ENCODE peak calls at places on chromosomes 4 and X, in six cellular contexts. One of them, this sample, is unnamed.

GRCh38 chr4:103718993-103719319 is 829 bp downstream of the TACR3 start:
- DNase-seq in HCT116: no peak
- DNase-seq in tibial nerve: no peak
- DNase-seq in transverse colon: no peak
- DNase-seq in CD4-positive, alpha-beta T cell: no peak
- DNase-seq in right lobe of liver: no peak
- DNase-seq in this sample: no peak

GRCh38 chrX:53255738-53256191 is 25.6 kb downstream of the IQSEC2 start:
- DNase-seq in HCT116: no peak
- DNase-seq in tibial nerve: no peak
- DNase-seq in right lobe of liver: no peak
- DNase-seq in CD4-positive, alpha-beta T cell: no peak
- DNase-seq in transverse colon: no peak
- DNase-seq in this sample: no peak

GRCh38 chr4:168558587-168558986 is 61.7 kb downstream of the PALLD start:
- DNase-seq in transverse colon: no peak
- DNase-seq in CD4-positive, alpha-beta T cell: no peak
- DNase-seq in HCT116: no peak
- DNase-seq in tibial nerve: no peak
- DNase-seq in right lobe of liver: no peak
- DNase-seq in this sample: peak

GRCh38 chrX:14027511-14028019 is 2.1 kb downstream of the GEMIN8 start:
- DNase-seq in CD4-positive, alpha-beta T cell: no peak
- DNase-seq in HCT116: no peak
- DNase-seq in right lobe of liver: no peak
- DNase-seq in tibial nerve: no peak
- DNase-seq in transverse colon: no peak
- DNase-seq in this sample: peak

GRCh38 chrX:17744896-17745523 is 7.7 kb downstream of the SCML1 start:
- DNase-seq in HCT116: no peak
- DNase-seq in tibial nerve: no peak
- DNase-seq in CD4-positive, alpha-beta T cell: no peak
- DNase-seq in right lobe of liver: no peak
- DNase-seq in transverse colon: no peak
- DNase-seq in this sample: no peak

GRCh38 chr4:116055857-116056827 is 942.7 kb upstream of the NDST4 start:
- DNase-seq in transverse colon: no peak
- DNase-seq in right lobe of liver: no peak
- DNase-seq in HCT116: peak
- DNase-seq in CD4-positive, alpha-beta T cell: no peak
- DNase-seq in tibial nerve: no peak
- DNase-seq in this sample: no peak

GRCh38 chr4:36761625-36762024 is 480.2 kb downstream of the DTHD1 start:
- DNase-seq in transverse colon: no peak
- DNase-seq in CD4-positive, alpha-beta T cell: no peak
- DNase-seq in tibial nerve: no peak
- DNase-seq in right lobe of liver: no peak
- DNase-seq in HCT116: no peak
- DNase-seq in this sample: no peak

GRCh38 chr4:89836897-89837384 is at the start of gene SNCA:
- DNase-seq in tibial nerve: peak
- DNase-seq in right lobe of liver: peak
- DNase-seq in transverse colon: peak
- DNase-seq in HCT116: no peak
- DNase-seq in CD4-positive, alpha-beta T cell: no peak
- DNase-seq in this sample: peak

GRCh38 chr4:154618708-154619315 is 6.4 kb upstream of the FGG start:
- DNase-seq in transverse colon: peak
- DNase-seq in tibial nerve: peak
- DNase-seq in right lobe of liver: peak
- DNase-seq in CD4-positive, alpha-beta T cell: peak
- DNase-seq in HCT116: peak
- DNase-seq in this sample: no peak

GRCh38 chrX:13440166-13440565 is 120.3 kb upstream of the ATXN3L start:
- DNase-seq in tibial nerve: no peak
- DNase-seq in CD4-positive, alpha-beta T cell: no peak
- DNase-seq in HCT116: no peak
- DNase-seq in right lobe of liver: no peak
- DNase-seq in transverse colon: no peak
- DNase-seq in this sample: no peak

GRCh38 chrX:33195698-33196097 is 15.7 kb downstream of the DMD start:
- DNase-seq in tibial nerve: no peak
- DNase-seq in right lobe of liver: no peak
- DNase-seq in CD4-positive, alpha-beta T cell: no peak
- DNase-seq in HCT116: no peak
- DNase-seq in transverse colon: no peak
- DNase-seq in this sample: no peak

GRCh38 chr4:85132570-85132969 is 166.1 kb upstream of the WDFY3 start:
- DNase-seq in tibial nerve: no peak
- DNase-seq in CD4-positive, alpha-beta T cell: no peak
- DNase-seq in transverse colon: no peak
- DNase-seq in HCT116: no peak
- DNase-seq in right lobe of liver: no peak
- DNase-seq in this sample: no peak

GRCh38 chr4:30719363-30720020 is 677 bp upstream of the PCDH7 start:
- DNase-seq in HCT116: no peak
- DNase-seq in right lobe of liver: no peak
- DNase-seq in tibial nerve: no peak
- DNase-seq in transverse colon: peak
- DNase-seq in CD4-positive, alpha-beta T cell: no peak
- DNase-seq in this sample: peak

GRCh38 chrX:15384304-15384703 is at the start of gene VEGFD:
- DNase-seq in tibial nerve: no peak
- DNase-seq in right lobe of liver: no peak
- DNase-seq in transverse colon: no peak
- DNase-seq in CD4-positive, alpha-beta T cell: no peak
- DNase-seq in HCT116: no peak
- DNase-seq in this sample: no peak

GRCh38 chrX:133254666-133255065 is 36.5 kb upstream of the TFDP3 start:
- DNase-seq in right lobe of liver: no peak
- DNase-seq in HCT116: no peak
- DNase-seq in CD4-positive, alpha-beta T cell: no peak
- DNase-seq in tibial nerve: no peak
- DNase-seq in transverse colon: no peak
- DNase-seq in this sample: peak

GRCh38 chr4:2871911-2872310 is 28.3 kb downstream of the ADD1 start:
- DNase-seq in transverse colon: no peak
- DNase-seq in tibial nerve: no peak
- DNase-seq in right lobe of liver: no peak
- DNase-seq in CD4-positive, alpha-beta T cell: no peak
- DNase-seq in HCT116: no peak
- DNase-seq in this sample: no peak

GRCh38 chrX:10892605-10893225 is 218.4 kb upstream of the HCCS start:
- DNase-seq in tibial nerve: no peak
- DNase-seq in transverse colon: no peak
- DNase-seq in right lobe of liver: no peak
- DNase-seq in HCT116: no peak
- DNase-seq in CD4-positive, alpha-beta T cell: no peak
- DNase-seq in this sample: no peak

GRCh38 chrX:30653415-30654131 is at the start of gene GK:
- DNase-seq in HCT116: no peak
- DNase-seq in tibial nerve: no peak
- DNase-seq in right lobe of liver: no peak
- DNase-seq in transverse colon: peak
- DNase-seq in CD4-positive, alpha-beta T cell: no peak
- DNase-seq in this sample: no peak

GRCh38 chr4:48546336-48546735 is 56.3 kb downstream of the ZAR1 start:
- DNase-seq in transverse colon: no peak
- DNase-seq in CD4-positive, alpha-beta T cell: peak
- DNase-seq in HCT116: peak
- DNase-seq in right lobe of liver: no peak
- DNase-seq in tibial nerve: peak
- DNase-seq in this sample: no peak

GRCh38 chr4:53235547-53235946 is 130.3 kb downstream of the SCFD2 start:
- DNase-seq in tibial nerve: no peak
- DNase-seq in CD4-positive, alpha-beta T cell: no peak
- DNase-seq in transverse colon: no peak
- DNase-seq in HCT116: no peak
- DNase-seq in right lobe of liver: no peak
- DNase-seq in this sample: no peak

GRCh38 chrX:49308604-49309269 is 5.3 kb downstream of the GAGE10 start:
- DNase-seq in CD4-positive, alpha-beta T cell: no peak
- DNase-seq in right lobe of liver: no peak
- DNase-seq in tibial nerve: peak
- DNase-seq in HCT116: no peak
- DNase-seq in transverse colon: no peak
- DNase-seq in this sample: no peak

GRCh38 chr4:54553001-54553400 is 104.8 kb upstream of the KIT start:
- DNase-seq in CD4-positive, alpha-beta T cell: no peak
- DNase-seq in right lobe of liver: no peak
- DNase-seq in transverse colon: no peak
- DNase-seq in HCT116: no peak
- DNase-seq in tibial nerve: no peak
- DNase-seq in this sample: no peak

GRCh38 chrX:109760241-109760921 is 27.3 kb upstream of the ACSL4 start:
- DNase-seq in CD4-positive, alpha-beta T cell: no peak
- DNase-seq in transverse colon: no peak
- DNase-seq in tibial nerve: no peak
- DNase-seq in right lobe of liver: no peak
- DNase-seq in HCT116: no peak
- DNase-seq in this sample: no peak

DNA sequence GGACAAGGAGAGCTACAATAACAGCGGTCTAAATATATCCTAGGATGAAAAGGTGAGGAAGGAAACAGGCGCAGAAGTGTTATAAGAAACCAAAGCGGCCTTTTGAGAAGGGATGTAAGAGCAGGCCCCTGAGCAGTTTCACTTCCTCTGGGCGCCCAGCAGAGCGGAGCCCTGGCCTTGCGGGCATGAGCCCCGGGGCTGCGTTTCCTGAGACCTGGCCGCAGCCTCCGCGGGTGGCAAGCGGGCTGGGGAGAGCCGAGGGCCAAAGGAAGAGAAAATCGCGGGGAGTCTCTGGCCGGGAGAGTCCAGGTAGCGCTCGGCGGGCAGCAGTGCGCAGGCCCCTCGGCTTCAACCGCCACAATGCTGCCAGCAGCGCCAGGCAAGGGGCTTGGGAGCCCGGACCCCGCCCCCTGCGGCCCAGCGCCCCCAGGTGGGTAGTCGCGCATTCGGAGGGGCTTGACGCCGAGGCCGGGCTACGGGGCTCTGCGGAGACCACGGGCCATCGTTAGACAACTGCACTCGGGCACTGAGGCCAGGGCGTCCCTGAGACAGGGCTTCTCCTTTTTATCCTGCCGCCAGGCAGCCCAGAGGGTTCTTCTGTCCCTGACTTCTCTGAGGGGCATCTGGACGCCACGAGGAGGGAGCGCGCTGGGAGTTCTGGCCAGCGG is at the start of gene BANK1:
- DNase-seq in tibial nerve: peak
- DNase-seq in right lobe of liver: peak
- DNase-seq in HCT116: peak
- DNase-seq in CD4-positive, alpha-beta T cell: no peak
- DNase-seq in transverse colon: peak
- DNase-seq in this sample: no peak
- TF ChIP-seq CTCF in tibial nerve: peak
- TF ChIP-seq CTCF in right lobe of liver: peak
- TF ChIP-seq CTCF in HCT116: peak
- TF ChIP-seq CTCF in CD4-positive, alpha-beta T cell: no peak
- TF ChIP-seq CTCF in transverse colon: no peak
- TF ChIP-seq CTCF in this sample: peak

GRCh38 chr4:105978684-105979296 is 83.5 kb downstream of the NPNT start:
- DNase-seq in HCT116: no peak
- DNase-seq in right lobe of liver: no peak
- DNase-seq in CD4-positive, alpha-beta T cell: no peak
- DNase-seq in transverse colon: no peak
- DNase-seq in tibial nerve: peak
- DNase-seq in this sample: peak
- H3K27ac ChIP-seq in HCT116: no peak
- H3K27ac ChIP-seq in right lobe of liver: no peak
- H3K27ac ChIP-seq in CD4-positive, alpha-beta T cell: no peak
- H3K27ac ChIP-seq in transverse colon: no peak
- H3K27ac ChIP-seq in tibial nerve: no peak
- H3K27ac ChIP-seq in this sample: no peak

GRCh38 chr4:19304028-19304427 is 947.7 kb upstream of the SLIT2 start:
- DNase-seq in CD4-positive, alpha-beta T cell: no peak
- DNase-seq in transverse colon: no peak
- DNase-seq in tibial nerve: no peak
- DNase-seq in HCT116: no peak
- DNase-seq in right lobe of liver: no peak
- DNase-seq in this sample: no peak

GRCh38 chr4:19309365-19309764 is 942.3 kb upstream of the SLIT2 start:
- DNase-seq in transverse colon: no peak
- DNase-seq in HCT116: no peak
- DNase-seq in tibial nerve: no peak
- DNase-seq in CD4-positive, alpha-beta T cell: no peak
- DNase-seq in right lobe of liver: no peak
- DNase-seq in this sample: peak
- TF ChIP-seq CTCF in transverse colon: no peak
- TF ChIP-seq CTCF in HCT116: peak
- TF ChIP-seq CTCF in tibial nerve: no peak
- TF ChIP-seq CTCF in CD4-positive, alpha-beta T cell: no peak
- TF ChIP-seq CTCF in right lobe of liver: no peak
- TF ChIP-seq CTCF in this sample: peak

GRCh38 chrX:69564665-69565064 is 51.2 kb upstream of the EDA start:
- DNase-seq in CD4-positive, alpha-beta T cell: no peak
- DNase-seq in HCT116: no peak
- DNase-seq in right lobe of liver: no peak
- DNase-seq in transverse colon: no peak
- DNase-seq in tibial nerve: no peak
- DNase-seq in this sample: no peak
- H3K27ac ChIP-seq in CD4-positive, alpha-beta T cell: no peak
- H3K27ac ChIP-seq in HCT116: no peak
- H3K27ac ChIP-seq in right lobe of liver: no peak
- H3K27ac ChIP-seq in transverse colon: no peak
- H3K27ac ChIP-seq in tibial nerve: no peak
- H3K27ac ChIP-seq in this sample: no peak

DNA sequence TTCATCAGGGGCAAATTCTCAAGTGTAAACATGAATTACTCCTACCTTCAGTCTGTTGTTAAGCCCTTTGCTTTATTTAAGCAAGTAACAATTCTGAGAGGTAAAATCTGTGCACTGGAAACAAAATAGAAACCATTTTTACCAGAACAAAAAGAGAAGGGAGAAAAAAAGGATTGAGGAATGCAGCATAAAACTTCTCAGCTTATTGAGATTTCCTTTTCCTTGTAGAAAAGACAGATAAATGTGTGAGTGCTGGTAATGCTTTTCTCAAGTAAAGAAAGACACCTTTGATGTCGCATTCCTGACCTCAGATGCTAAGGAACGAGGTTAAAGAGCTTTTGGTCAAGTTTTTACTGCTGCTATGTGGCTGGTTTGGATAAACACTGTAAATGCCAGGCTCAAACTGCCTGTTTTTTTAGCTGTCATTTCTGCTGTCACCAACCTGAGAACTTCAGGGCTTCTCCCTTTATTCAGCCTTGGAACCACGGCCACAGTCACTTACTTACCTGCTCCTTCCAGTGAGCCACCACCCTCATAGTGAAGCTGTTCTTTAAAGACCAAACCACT is 153.0 kb upstream of the ANK2 start:
- DNase-seq in CD4-positive, alpha-beta T cell: no peak
- DNase-seq in right lobe of liver: no peak
- DNase-seq in transverse colon: no peak
- DNase-seq in HCT116: no peak
- DNase-seq in tibial nerve: no peak
- DNase-seq in this sample: no peak
- TF ChIP-seq CTCF in CD4-positive, alpha-beta T cell: no peak
- TF ChIP-seq CTCF in right lobe of liver: no peak
- TF ChIP-seq CTCF in transverse colon: no peak
- TF ChIP-seq CTCF in HCT116: no peak
- TF ChIP-seq CTCF in tibial nerve: no peak
- TF ChIP-seq CTCF in this sample: no peak

GRCh38 chr4:6781561-6781960 is 966 bp upstream of the KIAA0232 start:
- DNase-seq in tibial nerve: no peak
- DNase-seq in right lobe of liver: no peak
- DNase-seq in HCT116: no peak
- DNase-seq in transverse colon: no peak
- DNase-seq in CD4-positive, alpha-beta T cell: no peak
- DNase-seq in this sample: no peak
- H3K27ac ChIP-seq in tibial nerve: peak
- H3K27ac ChIP-seq in right lobe of liver: peak
- H3K27ac ChIP-seq in HCT116: no peak
- H3K27ac ChIP-seq in transverse colon: peak
- H3K27ac ChIP-seq in CD4-positive, alpha-beta T cell: peak
- H3K27ac ChIP-seq in this sample: no peak

This sample was measured in foreskin keratinocyte.